ENCODE peak calls at places on chromosome 15, in four cellular contexts. One of them, this sample, is unnamed.

GRCh38 chr15:80660114-80660513 is 35.0 kb upstream of the ABHD17C start:
- DNase-seq in WTC11: peak
- DNase-seq in K562: no peak
- DNase-seq in HepG2: peak
- DNase-seq in this sample: peak

GRCh38 chr15:67085237-67085817 is 19.9 kb downstream of the SMAD3 start:
- DNase-seq in WTC11: no peak
- DNase-seq in K562: no peak
- DNase-seq in HepG2: no peak
- DNase-seq in this sample: no peak

GRCh38 chr15:86483936-86484335 is 404.3 kb downstream of the AGBL1 start:
- DNase-seq in WTC11: no peak
- DNase-seq in K562: no peak
- DNase-seq in HepG2: no peak
- DNase-seq in this sample: no peak

GRCh38 chr15:29821416-29822099 is 710 bp downstream of the TJP1 start:
- DNase-seq in WTC11: peak
- DNase-seq in K562: peak
- DNase-seq in HepG2: peak
- DNase-seq in this sample: peak

GRCh38 chr15:68376447-68377060 is 55.4 kb downstream of the ITGA11 start:
- DNase-seq in WTC11: no peak
- DNase-seq in K562: no peak
- DNase-seq in HepG2: no peak
- DNase-seq in this sample: no peak

GRCh38 chr15:72033285-72033684 is 84.7 kb downstream of the MYO9A start:
- DNase-seq in WTC11: no peak
- DNase-seq in K562: no peak
- DNase-seq in HepG2: no peak
- DNase-seq in this sample: no peak

GRCh38 chr15:74815121-74815933 is 2.7 kb downstream of the LMAN1L start:
- DNase-seq in WTC11: no peak
- DNase-seq in K562: no peak
- DNase-seq in HepG2: no peak
- DNase-seq in this sample: no peak

GRCh38 chr15:98651581-98652220 is 3.4 kb downstream of the IGF1R start:
- DNase-seq in WTC11: no peak
- DNase-seq in K562: no peak
- DNase-seq in HepG2: no peak
- DNase-seq in this sample: no peak

GRCh38 chr15:28986108-28986507 is 100.3 kb downstream of the APBA2 start:
- DNase-seq in WTC11: no peak
- DNase-seq in K562: no peak
- DNase-seq in HepG2: no peak
- DNase-seq in this sample: no peak

GRCh38 chr15:64089553-64090280 is 3.9 kb downstream of the CIAO2A start:
- DNase-seq in WTC11: no peak
- DNase-seq in K562: no peak
- DNase-seq in HepG2: no peak
- DNase-seq in this sample: no peak

GRCh38 chr15:70494861-70495571 is 268.3 kb downstream of the UACA start:
- DNase-seq in WTC11: no peak
- DNase-seq in K562: no peak
- DNase-seq in HepG2: peak
- DNase-seq in this sample: no peak

GRCh38 chr15:81375461-81375860 is 1.4 kb upstream of the TMC3 start:
- DNase-seq in WTC11: no peak
- DNase-seq in K562: no peak
- DNase-seq in HepG2: no peak
- DNase-seq in this sample: no peak

GRCh38 chr15:96041982-96042733 is 288.3 kb upstream of the NR2F2 start:
- DNase-seq in WTC11: no peak
- DNase-seq in K562: no peak
- DNase-seq in HepG2: no peak
- DNase-seq in this sample: no peak
- TF ChIP-seq ELF4 in WTC11: no peak
- TF ChIP-seq ELF4 in K562: no peak
- TF ChIP-seq ELF4 in HepG2: no peak
- TF ChIP-seq ELF4 in this sample: no peak

GRCh38 chr15:87648278-87648677 is 608.3 kb downstream of the NTRK3 start:
- DNase-seq in WTC11: no peak
- DNase-seq in K562: no peak
- DNase-seq in HepG2: no peak
- DNase-seq in this sample: no peak
- TF ChIP-seq SP1 in WTC11: no peak
- TF ChIP-seq SP1 in K562: no peak
- TF ChIP-seq SP1 in HepG2: no peak
- TF ChIP-seq SP1 in this sample: no peak

GRCh38 chr15:43939070-43939469 is 112.3 kb downstream of the WDR76 start:
- DNase-seq in WTC11: no peak
- DNase-seq in K562: no peak
- DNase-seq in HepG2: no peak
- DNase-seq in this sample: peak
- TF ChIP-seq ELF4 in WTC11: no peak
- TF ChIP-seq ELF4 in K562: no peak
- TF ChIP-seq ELF4 in HepG2: no peak
- TF ChIP-seq ELF4 in this sample: no peak

GRCh38 chr15:96123630-96124187 is 206.8 kb upstream of the NR2F2 start:
- DNase-seq in WTC11: no peak
- DNase-seq in K562: no peak
- DNase-seq in HepG2: no peak
- DNase-seq in this sample: no peak
- TF ChIP-seq SP1 in WTC11: no peak
- TF ChIP-seq SP1 in K562: no peak
- TF ChIP-seq SP1 in HepG2: no peak
- TF ChIP-seq SP1 in this sample: no peak

GRCh38 chr15:78369161-78369560 is 29.0 kb downstream of the CRABP1 start:
- DNase-seq in WTC11: no peak
- DNase-seq in K562: no peak
- DNase-seq in HepG2: no peak
- DNase-seq in this sample: no peak

GRCh38 chr15:78368671-78369070 is 28.5 kb downstream of the CRABP1 start:
- DNase-seq in WTC11: no peak
- DNase-seq in K562: no peak
- DNase-seq in HepG2: no peak
- DNase-seq in this sample: peak

GRCh38 chr15:78368115-78368514 is 28.0 kb downstream of the CRABP1 start:
- DNase-seq in WTC11: no peak
- DNase-seq in K562: no peak
- DNase-seq in HepG2: no peak
- DNase-seq in this sample: no peak

GRCh38 chr15:78372880-78373279 is 32.7 kb downstream of the CRABP1 start:
- DNase-seq in WTC11: no peak
- DNase-seq in K562: no peak
- DNase-seq in HepG2: peak
- DNase-seq in this sample: no peak

DNA sequence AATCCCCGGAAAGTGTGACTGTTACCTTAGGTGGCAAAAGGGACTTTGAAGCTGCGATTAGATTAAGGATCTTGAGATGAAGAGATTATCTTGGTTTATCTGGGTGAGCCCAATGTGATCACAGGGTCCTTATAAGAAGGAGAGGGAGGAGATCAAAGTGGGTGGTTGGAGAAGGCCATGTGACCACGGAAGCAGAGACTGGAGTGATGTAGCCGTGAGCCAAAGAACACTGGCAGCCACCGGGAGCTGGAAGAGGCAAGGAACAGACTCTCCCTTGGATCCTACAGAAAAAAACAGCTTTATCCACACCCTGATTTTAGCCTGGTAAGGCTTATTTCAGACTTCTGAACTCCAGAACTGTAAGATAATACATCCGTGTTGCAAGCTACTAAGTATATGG is 29.9 kb downstream of the CRABP1 start:
- DNase-seq in WTC11: no peak
- DNase-seq in K562: no peak
- DNase-seq in HepG2: no peak
- DNase-seq in this sample: no peak
- TF ChIP-seq ELF4 in WTC11: no peak
- TF ChIP-seq ELF4 in K562: no peak
- TF ChIP-seq ELF4 in HepG2: no peak
- TF ChIP-seq ELF4 in this sample: no peak

GRCh38 chr15:55527150-55527549 is 19.1 kb upstream of the DNAAF4 start:
- DNase-seq in WTC11: no peak
- DNase-seq in K562: no peak
- DNase-seq in HepG2: no peak
- DNase-seq in this sample: no peak

GRCh38 chr15:55530861-55531313 is 22.9 kb upstream of the DNAAF4 start:
- DNase-seq in WTC11: no peak
- DNase-seq in K562: no peak
- DNase-seq in HepG2: peak
- DNase-seq in this sample: no peak

GRCh38 chr15:55535436-55535835 is 27.4 kb upstream of the DNAAF4 start:
- DNase-seq in WTC11: no peak
- DNase-seq in K562: no peak
- DNase-seq in HepG2: no peak
- DNase-seq in this sample: no peak

DNA sequence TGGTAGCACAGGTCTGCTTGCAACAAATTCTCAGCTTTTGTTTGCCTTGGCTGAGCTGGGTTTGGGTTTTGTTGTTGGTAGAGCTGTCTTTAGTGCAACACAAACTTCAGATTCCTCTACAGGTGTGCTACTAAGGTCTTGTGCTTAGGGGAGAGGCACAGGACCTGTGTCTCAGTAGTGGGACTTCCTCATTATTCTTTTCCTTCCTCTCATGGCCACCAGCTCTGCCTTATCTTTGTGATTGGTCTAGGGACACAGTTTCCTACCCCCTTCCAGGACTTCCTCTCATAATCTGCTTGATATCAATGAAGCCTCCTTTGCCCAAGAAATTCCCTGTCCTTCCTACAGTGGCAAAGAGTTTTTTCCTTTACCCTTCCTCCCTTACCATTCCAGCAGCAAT is 24.9 kb upstream of the DNAAF4 start:
- DNase-seq in WTC11: no peak
- DNase-seq in K562: no peak
- DNase-seq in HepG2: no peak
- DNase-seq in this sample: no peak
- TF ChIP-seq SP1 in WTC11: no peak
- TF ChIP-seq SP1 in K562: no peak
- TF ChIP-seq SP1 in HepG2: no peak
- TF ChIP-seq SP1 in this sample: no peak

GRCh38 chr15:79034284-79034683 is 56.3 kb downstream of the RASGRF1 start:
- DNase-seq in WTC11: no peak
- DNase-seq in K562: no peak
- DNase-seq in HepG2: no peak
- DNase-seq in this sample: no peak

GRCh38 chr15:79032656-79033055 is 57.9 kb downstream of the RASGRF1 start:
- DNase-seq in WTC11: no peak
- DNase-seq in K562: peak
- DNase-seq in HepG2: no peak
- DNase-seq in this sample: no peak

GRCh38 chr15:79036323-79036722 is 54.3 kb downstream of the RASGRF1 start:
- DNase-seq in WTC11: no peak
- DNase-seq in K562: no peak
- DNase-seq in HepG2: no peak
- DNase-seq in this sample: no peak

GRCh38 chr15:79035814-79036213 is 54.8 kb downstream of the RASGRF1 start:
- DNase-seq in WTC11: no peak
- DNase-seq in K562: no peak
- DNase-seq in HepG2: no peak
- DNase-seq in this sample: no peak

DNA sequence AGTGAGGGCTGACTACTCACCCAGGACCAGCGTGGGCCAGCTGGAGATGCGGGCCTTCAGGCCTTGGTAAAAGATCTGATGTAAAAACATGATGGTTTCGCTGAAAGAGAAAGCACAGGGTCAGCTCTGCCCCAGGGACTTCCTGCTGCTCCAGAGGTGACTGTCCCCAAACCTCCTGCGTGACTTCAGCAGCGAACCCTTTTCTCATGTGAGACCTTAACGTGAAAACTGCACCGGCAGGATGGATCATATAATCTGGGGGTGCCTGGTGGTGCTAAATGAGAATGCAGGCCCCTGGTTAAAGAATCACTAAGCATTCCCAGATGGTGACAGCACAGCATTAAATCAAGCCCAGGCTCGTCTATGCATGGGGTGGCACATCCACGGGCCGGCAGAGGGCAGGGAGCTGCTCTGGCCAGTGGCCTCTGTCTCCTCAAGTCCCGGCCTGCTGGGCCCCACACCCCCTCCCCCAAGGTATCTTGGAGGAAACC is 55.4 kb downstream of the RASGRF1 start:
- DNase-seq in WTC11: no peak
- DNase-seq in K562: no peak
- DNase-seq in HepG2: no peak
- DNase-seq in this sample: no peak
- TF ChIP-seq ELF4 in WTC11: no peak
- TF ChIP-seq ELF4 in K562: no peak
- TF ChIP-seq ELF4 in HepG2: no peak
- TF ChIP-seq ELF4 in this sample: no peak